ENCODE peak calls at places on chromosome 21, in five cellular contexts. I is heart left ventricle, Z is IMR-90, U is body of pancreas, L is stomach. E is an unnamed sample.

GRCh38 chr21:38995755-38996154 is 187.5 kb downstream of the PSMG1 start:
- DNase-seq in I (no peak), Z (no peak), U (no peak), L (no peak), E (no peak)

GRCh38 chr21:39911286-39911685 is 44.0 kb downstream of the PCP4 start:
- DNase-seq in I (no peak), Z (no peak), U (no peak), L (no peak), E (no peak)

GRCh38 chr21:33991091-33991490 is 75.5 kb upstream of the ATP5PO start:
- DNase-seq in I (no peak), Z (no peak), U (no peak), L (no peak), E (no peak)

GRCh38 chr21:33419538-33420123 is 16.4 kb downstream of the IFNGR2 start:
- DNase-seq in I (no peak), Z (peak; percentile 76), U (no peak), L (peak; percentile 40), E (no peak)

GRCh38 chr21:31222142-31222541 is 121.9 kb downstream of the TIAM1 start:
- DNase-seq in I (no peak), Z (peak; percentile 66), U (no peak), L (no peak), E (no peak)

GRCh38 chr21:34336756-34337391 is 26.9 kb upstream of the KCNE2 start:
- DNase-seq in I (no peak), Z (peak; percentile 87), U (no peak), L (peak; percentile 32), E (no peak)

GRCh38 chr21:15895142-15896106 is 165.6 kb downstream of the USP25 start:
- DNase-seq in I (no peak), Z (peak; percentile 2), U (no peak), L (no peak), E (no peak)

GRCh38 chr21:18350216-18350615 is 53.4 kb downstream of the TMPRSS15 start:
- DNase-seq in I (no peak), Z (no peak), U (no peak), L (no peak), E (no peak)

GRCh38 chr21:20419780-20420179 is 578.4 kb upstream of the NCAM2 start:
- DNase-seq in I (no peak), Z (no peak), U (no peak), L (no peak), E (no peak)

GRCh38 chr21:35358008-35358407 is 308.9 kb upstream of the RUNX1 start:
- DNase-seq in I (no peak), Z (no peak), U (no peak), L (no peak), E (no peak)

GRCh38 chr21:39651206-39651605 is 38.5 kb downstream of the B3GALT5 start:
- DNase-seq in I (no peak), Z (no peak), U (no peak), L (no peak), E (no peak)

GRCh38 chr21:33238565-33239255 is 9.0 kb downstream of the IFNAR2 start:
- DNase-seq in I (no peak), Z (no peak), U (no peak), L (no peak), E (no peak)

GRCh38 chr21:7957713-7958064 is 2563.7 kb upstream of the TPTE start:
- DNase-seq in I (no peak), Z (no peak), U (no peak), L (no peak), E (no peak)

GRCh38 chr21:39673736-39674135 is 61.0 kb downstream of the B3GALT5 start:
- DNase-seq in I (no peak), Z (no peak), U (peak; percentile 81), L (no peak), E (no peak)

GRCh38 chr21:34086887-34087306 is 13.5 kb downstream of the MRPS6 start:
- DNase-seq in I (no peak), Z (no peak), U (no peak), L (no peak), E (no peak)

GRCh38 chr21:19022978-19023377 is 619.4 kb upstream of the TMPRSS15 start:
- DNase-seq in I (no peak), Z (no peak), U (no peak), L (no peak), E (no peak)

GRCh38 chr21:41763996-41764395 is 2.9 kb downstream of the RIPK4 start:
- DNase-seq in I (no peak), Z (no peak), U (no peak), L (no peak), E (no peak)

GRCh38 chr21:41766883-41767605 is at the start of gene RIPK4:
- DNase-seq in I (no peak), Z (peak; percentile 23), U (peak; percentile 95), L (peak; percentile 92), E (peak; percentile 79)

GRCh38 chr21:41764558-41765392 is 2.1 kb downstream of the RIPK4 start:
- DNase-seq in I (no peak), Z (no peak), U (peak; percentile 74), L (peak; percentile 75), E (no peak)

GRCh38 chr21:41766051-41766882 is 585 bp downstream of the RIPK4 start:
- DNase-seq in I (no peak), Z (no peak), U (peak; percentile 51), L (no peak), E (no peak)

DNA sequence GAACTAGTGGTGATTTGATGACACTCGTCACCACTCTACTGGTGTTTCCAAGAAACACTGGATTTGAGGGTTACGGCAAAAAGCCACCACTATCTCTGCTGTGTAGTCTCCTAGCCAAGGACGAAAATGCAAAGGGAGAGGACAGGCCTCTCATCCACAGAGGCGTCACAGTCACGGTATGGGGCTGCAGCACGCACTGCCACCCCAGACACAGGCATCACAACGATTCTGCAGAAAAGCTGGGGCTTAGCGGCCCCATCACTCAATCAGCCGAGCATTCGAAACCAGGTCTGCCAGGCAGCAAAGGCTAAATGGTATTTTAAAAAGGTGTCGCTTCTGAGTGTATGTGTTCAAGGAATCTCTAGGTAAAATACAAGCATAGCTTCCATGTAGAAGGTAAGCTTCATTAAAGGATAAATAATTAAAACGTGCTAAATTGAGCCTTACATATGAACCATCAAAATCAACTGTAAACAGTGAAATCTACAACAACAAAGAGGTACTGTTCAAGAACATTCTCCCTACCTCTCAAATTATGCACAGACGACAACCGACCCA is 1.4 kb downstream of the RIPK4 start:
- DNase-seq in I (no peak), Z (no peak), U (no peak), L (no peak), E (no peak)
- H3K4me1 ChIP-seq in I (peaks cover 5% of the 10 kb centered on the region), Z (peaks cover 4% of the 10 kb centered on the region), U (peaks cover 75% of the 10 kb centered on the region), L (peaks cover 69% of the 10 kb centered on the region), E (peaks cover 17% of the 10 kb centered on the region)

DNA sequence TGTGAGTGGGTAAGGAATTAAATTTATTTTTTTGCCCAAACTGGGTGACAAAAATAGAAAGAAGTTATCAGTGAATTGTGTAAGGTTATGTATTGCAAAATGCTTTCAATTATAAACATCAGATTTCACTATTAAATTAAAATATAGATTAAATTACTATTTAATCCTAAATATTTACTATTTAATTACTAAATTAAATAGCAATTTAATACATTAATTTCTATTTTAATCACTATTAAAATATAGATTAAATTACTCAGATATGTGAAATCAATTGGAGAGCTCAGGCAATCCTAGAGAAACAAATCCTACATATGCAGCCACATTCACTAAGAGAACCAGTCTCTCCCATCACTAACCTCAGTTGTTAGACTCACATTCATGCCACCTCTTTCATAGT is 2075.8 kb downstream of the MRPL39 start:
- DNase-seq in I (no peak), Z (no peak), U (no peak), L (no peak), E (no peak)
- TF ChIP-seq CTCF in I (no peak), Z (no peak), U (no peak), L (no peak), E (no peak)

GRCh38 chr21:42641311-42642218 is 11.9 kb upstream of the PDE9A start:
- DNase-seq in I (no peak), Z (no peak), U (no peak), L (no peak), E (no peak)

GRCh38 chr21:42638266-42638863 is 15.1 kb upstream of the PDE9A start:
- DNase-seq in I (no peak), Z (no peak), U (no peak), L (no peak), E (no peak)

GRCh38 chr21:42640486-42640885 is 12.9 kb upstream of the PDE9A start:
- DNase-seq in I (no peak), Z (no peak), U (peak; percentile 43), L (peak; percentile 76), E (no peak)

GRCh38 chr21:42637602-42638041 is 15.8 kb upstream of the PDE9A start:
- DNase-seq in I (no peak), Z (no peak), U (no peak), L (no peak), E (no peak)

DNA sequence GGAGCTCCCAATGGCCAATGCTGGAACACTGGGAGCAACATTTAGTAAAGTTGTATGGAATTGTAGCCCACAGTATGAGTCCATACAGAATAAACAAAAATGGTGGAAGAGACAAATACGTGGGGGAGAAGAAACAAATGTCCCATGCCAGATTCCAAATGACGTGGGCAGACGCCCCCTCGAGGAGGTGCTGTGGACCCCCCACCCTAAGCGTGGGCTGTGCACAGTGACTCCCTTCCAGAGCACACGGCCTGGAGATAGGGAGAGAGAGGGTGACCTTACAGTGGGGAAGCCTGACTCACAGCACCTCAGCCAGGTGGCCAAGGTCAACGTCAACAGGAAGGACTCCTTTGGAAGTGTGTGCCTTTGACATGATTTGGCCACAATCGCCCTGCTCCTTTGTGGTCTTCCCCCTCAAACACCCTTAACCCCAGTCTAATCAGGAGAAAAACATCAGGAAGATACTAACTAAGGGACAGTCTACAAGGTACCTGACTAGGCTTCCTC is 13.7 kb upstream of the PDE9A start:
- DNase-seq in I (no peak), Z (no peak), U (no peak), L (peak; percentile 38), E (no peak)
- H3K4me1 ChIP-seq in I (no peaks in the 10 kb centered on the region), Z (peaks cover 18% of the 10 kb centered on the region), U (peaks cover 18% of the 10 kb centered on the region), L (no peaks in the 10 kb centered on the region), E (no peaks in the 10 kb centered on the region)

GRCh38 chr21:37639756-37640155 is 273.2 kb downstream of the DYRK1A start:
- DNase-seq in I (no peak), Z (no peak), U (no peak), L (no peak), E (no peak)

GRCh38 chr21:37645848-37646247 is 270.4 kb downstream of the KCNJ6 start:
- DNase-seq in I (no peak), Z (no peak), U (no peak), L (no peak), E (no peak)

GRCh38 chr21:37644666-37645065 is 271.6 kb downstream of the KCNJ6 start:
- DNase-seq in I (peak; percentile 30), Z (no peak), U (no peak), L (no peak), E (no peak)

GRCh38 chr21:37647781-37648180 is 268.5 kb downstream of the KCNJ6 start:
- DNase-seq in I (no peak), Z (no peak), U (no peak), L (no peak), E (no peak)

GRCh38 chr21:37642493-37642892 is 273.8 kb downstream of the KCNJ6 start:
- DNase-seq in I (no peak), Z (no peak), U (no peak), L (no peak), E (no peak)
- TF ChIP-seq CTCF in I (no peak), Z (no peak), U (no peak), L (no peak), E (no peak)